ENCODE peak calls at places on chromosomes 12 and 14, in four cellular contexts. I, Y, N and J are unnamed samples.

GRCh38 chr14:91413547-91414474 is 3.8 kb downstream of the CCDC88C start:
- DNase-seq in I (no peak), Y (no peak), N (no peak), J (no peak)

GRCh38 chr14:27008187-27008586 is 410.4 kb upstream of the NOVA1 start:
- DNase-seq in N (no peak), I (no peak), Y (no peak), J (no peak)

GRCh38 chr12:90816353-90817089 is 138.5 kb downstream of the CCER1 start:
- DNase-seq in I (no peak), Y (no peak), N (no peak), J (no peak)

GRCh38 chr14:36019126-36019525 is 157.4 kb downstream of the PTCSC3 start:
- DNase-seq in I (no peak), Y (no peak), N (no peak), J (no peak)

GRCh38 chr12:89156862-89157262 is 195.4 kb downstream of the DUSP6 start:
- DNase-seq in N (no peak), Y (no peak), I (no peak), J (no peak)

GRCh38 chr14:92931681-92932447 is 8.9 kb downstream of the CHGA start:
- DNase-seq in I (no peak), Y (no peak), N (no peak), J (no peak)

GRCh38 chr12:51846911-51847829 is 1.3 kb downstream of the FIGNL2 start:
- DNase-seq in Y (no peak), I (no peak), N (peak), J (no peak)

GRCh38 chr14:94110552-94111181 is at the start of gene IFI27:
- DNase-seq in N (peak), Y (no peak), I (no peak), J (no peak)

GRCh38 chr12:2673966-2674810 is 120.6 kb upstream of the FKBP4 start:
- DNase-seq in Y (no peak), N (peak), I (peak), J (no peak)

GRCh38 chr14:19949218-19949617 is 18.5 kb downstream of the OR4K1 start:
- DNase-seq in I (no peak), N (no peak), Y (no peak), J (no peak)

GRCh38 chr14:62736426-62737043 is 308.7 kb downstream of the KCNH5 start:
- DNase-seq in N (no peak), I (no peak), Y (no peak), J (no peak)

GRCh38 chr12:100656141-100656540 is 82.7 kb downstream of the GAS2L3 start:
- DNase-seq in N (no peak), I (no peak), Y (no peak), J (no peak)

GRCh38 chr14:49549446-49549845 is 36.7 kb downstream of the RPS29 start:
- DNase-seq in Y (no peak), N (no peak), I (no peak), J (no peak)

GRCh38 chr14:75252254-75252837 is 26.3 kb upstream of the FOS start:
- DNase-seq in N (no peak), I (no peak), Y (no peak), J (no peak)

GRCh38 chr12:128840862-128841468 is 12.3 kb upstream of the GLT1D1 start:
- DNase-seq in N (no peak), Y (no peak), I (no peak), J (no peak)

GRCh38 chr14:100342195-100342594 is 19.1 kb downstream of the SLC25A47 start:
- DNase-seq in Y (no peak), N (no peak), I (no peak), J (no peak)

GRCh38 chr14:93161411-93161940 is 23.2 kb downstream of the MOAP1 start:
- DNase-seq in N (no peak), I (no peak), Y (no peak), J (no peak)

GRCh38 chr12:107684029-107684790 is 1.4 kb upstream of the PWP1 start:
- DNase-seq in N (no peak), I (no peak), Y (no peak), J (no peak)

GRCh38 chr14:31842905-31843304 is 234.2 kb upstream of the ARHGAP5 start:
- DNase-seq in I (no peak), N (no peak), Y (no peak), J (no peak)

GRCh38 chr14:56137842-56138241 is 19.6 kb downstream of the PELI2 start:
- DNase-seq in N (no peak), Y (no peak), I (no peak), J (no peak)

GRCh38 chr14:96079066-96079465 is 39.9 kb downstream of the C14orf132 start:
- DNase-seq in I (no peak), N (no peak), Y (no peak), J (no peak)

GRCh38 chr12:120265203-120265482 is 387 bp downstream of the PXN start:
- DNase-seq in I (no peak), Y (no peak), N (no peak), J (no peak)

DNA sequence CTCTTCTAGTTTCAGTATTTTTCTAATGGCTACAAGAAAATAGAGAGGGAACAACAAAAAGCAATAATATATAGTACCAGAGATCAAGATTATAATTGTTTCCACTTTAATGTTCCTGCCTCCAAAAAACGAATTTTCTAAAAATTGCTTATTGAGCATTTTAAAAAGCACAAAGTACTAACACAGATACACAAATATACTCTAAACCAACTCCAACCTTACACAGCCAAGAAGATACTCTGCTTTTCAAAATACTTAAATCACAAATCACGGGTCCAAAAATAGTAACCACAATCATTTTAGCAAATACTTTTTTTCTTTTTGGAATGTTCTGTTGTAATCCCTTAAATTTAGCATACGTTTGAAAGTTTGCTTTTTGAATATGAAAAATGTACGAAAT is 2.0 kb downstream of the YAF2 start:
- DNase-seq in N (no peak), Y (no peak), I (no peak), J (no peak)
- TF ChIP-seq JUND in N (no peak), Y (no peak), I (no peak), J (no peak)

GRCh38 chr12:6606331-6607131 is 648 bp downstream of the CHD4 start:
- DNase-seq in N (peak), Y (peak), I (no peak), J (no peak)
- TF ChIP-seq ATF3 in N (no peak), Y (no peak), I (no peak), J (no peak)

GRCh38 chr12:367972-368371 is 21.1 kb downstream of the KDM5A start:
- DNase-seq in I (no peak), N (no peak), Y (no peak), J (no peak)

DNA sequence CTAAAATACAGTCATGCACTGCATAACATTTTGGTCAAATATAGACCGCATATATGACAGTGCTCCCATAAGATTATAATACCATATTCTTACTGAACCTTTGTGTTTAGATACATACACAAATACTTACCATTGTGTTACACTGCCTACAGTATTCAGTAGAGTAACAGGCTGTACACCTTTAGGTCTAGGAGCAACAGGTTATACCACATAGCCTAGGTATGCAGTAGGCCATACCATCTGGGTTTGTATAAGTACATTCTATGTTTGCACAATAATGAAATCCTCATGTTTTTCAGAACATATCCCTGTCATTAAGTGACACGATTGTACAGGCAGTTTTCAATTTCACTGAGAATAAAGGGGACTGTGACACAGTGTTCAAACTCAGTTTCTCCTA is 22.3 kb downstream of the KDM5A start:
- DNase-seq in N (no peak), I (no peak), Y (no peak), J (no peak)
- TF ChIP-seq JUND in N (no peak), I (no peak), Y (no peak), J (no peak)

GRCh38 chr12:442235-442884 is 17.4 kb upstream of the B4GALNT3 start:
- DNase-seq in N (peak), Y (peak), I (peak), J (no peak)
- TF ChIP-seq ATF3 in N (no peak), Y (no peak), I (no peak), J (no peak)

DNA sequence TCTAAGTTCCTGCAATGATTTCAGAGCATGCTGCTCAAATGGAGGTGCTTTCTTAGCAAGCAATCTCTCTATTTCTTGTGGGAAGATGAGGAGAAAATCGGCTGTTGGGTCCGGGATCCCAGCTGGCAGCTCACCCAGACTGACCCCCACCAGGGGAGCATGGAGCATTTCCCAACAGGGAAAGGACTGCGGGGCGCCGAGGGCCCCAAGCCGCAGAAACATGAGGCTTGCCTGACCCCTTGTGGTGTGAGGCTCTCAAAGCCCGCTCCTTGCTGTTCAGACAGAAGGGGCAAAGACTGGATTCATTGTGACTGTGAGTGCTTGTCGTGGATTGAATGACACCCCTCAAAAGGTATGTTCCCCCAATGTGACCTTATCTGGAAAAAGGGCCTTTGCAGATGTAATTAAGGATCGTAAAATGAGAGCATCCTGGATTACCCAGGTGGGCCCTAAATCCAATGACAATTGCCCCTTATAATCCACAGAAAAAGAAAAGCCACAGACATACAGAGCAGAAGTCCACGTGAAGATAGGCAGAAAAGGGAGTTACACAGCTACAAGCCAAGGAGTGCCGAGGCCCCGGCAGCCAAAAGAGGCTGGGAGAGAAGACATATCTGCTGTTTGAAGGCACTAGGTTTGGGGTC is 116.3 kb upstream of the VASH1 start:
- DNase-seq in I (peak), N (peak), Y (peak), J (no peak)
- TF ChIP-seq JUND in I (no peak), N (no peak), Y (no peak), J (no peak)

DNA sequence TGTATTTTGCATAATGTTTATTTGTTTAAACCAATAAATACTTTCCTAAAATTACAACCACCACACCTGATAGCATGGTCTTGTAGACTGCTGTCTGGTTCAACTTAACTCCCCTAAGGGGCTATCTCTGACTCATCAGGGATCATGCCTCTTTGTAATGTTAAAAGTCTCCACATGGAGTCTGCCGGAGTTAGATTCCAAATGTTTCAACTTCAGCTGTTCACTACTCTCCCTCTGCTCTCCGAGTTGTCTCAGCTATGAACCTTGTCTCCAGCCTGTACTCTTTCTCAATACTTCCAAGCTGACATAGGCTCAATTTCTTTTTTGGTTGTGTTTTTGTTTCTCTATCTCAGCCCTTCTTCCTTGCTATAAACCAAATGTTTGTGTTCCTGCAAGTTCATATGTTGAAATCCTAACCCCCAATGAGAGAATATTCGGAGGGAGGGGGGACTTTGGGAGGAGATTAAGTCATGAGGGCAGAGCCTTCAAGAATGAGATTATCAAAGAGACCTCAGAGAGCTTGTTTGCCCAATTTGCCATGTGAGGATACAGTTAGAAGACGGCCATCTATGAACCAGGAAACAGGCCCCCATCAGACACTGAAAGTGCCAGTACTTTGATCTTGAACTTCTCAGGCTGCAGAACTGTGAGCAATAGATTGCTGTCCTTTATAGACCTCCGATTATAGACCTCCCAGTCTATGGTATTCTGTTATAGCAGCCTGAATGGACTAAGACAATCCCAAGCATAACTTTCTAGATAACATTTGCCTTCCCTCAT is 858.2 kb downstream of the VRK1 start:
- DNase-seq in Y (no peak), I (no peak), N (no peak), J (no peak)
- TF ChIP-seq ATF3 in Y (no peak), I (no peak), N (no peak), J (no peak)

GRCh38 chr12:119178544-119179334 is at the start of gene HSPB8:
- DNase-seq in Y (peak), N (peak), I (peak), J (no peak)
- TF ChIP-seq JUND in Y (no peak), N (no peak), I (no peak), J (no peak)

GRCh38 chr12:131282292-131283080 is 328.8 kb downstream of the ADGRD1 start:
- DNase-seq in I (no peak), N (no peak), Y (no peak), J (no peak)
- TF ChIP-seq ATF3 in I (no peak), N (no peak), Y (no peak), J (no peak)

GRCh38 chr14:102979406-102979805 is 56.9 kb downstream of the AMN start:
- DNase-seq in I (no peak), N (no peak), Y (no peak), J (no peak)
- TF ChIP-seq JUND in I (no peak), N (no peak), Y (no peak), J (no peak)

GRCh38 chr12:10098762-10099161 is at the start of gene CLEC1A:
- DNase-seq in I (no peak), Y (no peak), N (no peak), J (no peak)

GRCh38 chr12:10097521-10097920 is 1.3 kb downstream of the CLEC1A start:
- DNase-seq in Y (no peak), I (no peak), N (no peak), J (no peak)

GRCh38 chr12:10102322-10102721 is 3.5 kb upstream of the CLEC1A start:
- DNase-seq in N (no peak), Y (no peak), I (no peak), J (no peak)

GRCh38 chr12:10101648-10102220 is 2.9 kb upstream of the CLEC1A start:
- DNase-seq in N (no peak), I (no peak), Y (no peak), J (no peak)

GRCh38 chr12:10101042-10101579 is 2.3 kb upstream of the CLEC1A start:
- DNase-seq in N (no peak), Y (no peak), I (no peak), J (no peak)
- TF ChIP-seq ATF3 in N (no peak), Y (no peak), I (no peak), J (no peak)